ENCODE peak calls at places on chromosomes 1 and 21, in four cellular contexts. T is Right ventricle myocardium inferior, R is HepG2, J is RWPE2. H is an unnamed sample.

GRCh38 chr1:9252999-9253398 is 18.4 kb downstream of the H6PD start:
- ATAC-seq in T (no peak), J (no peak), R (no peak), H (no peak)

GRCh38 chr1:26862781-26863676 is at the start of gene SFN:
- ATAC-seq in T (no peak), J (peak; percentile 59), R (peak; percentile 41), H (peak; percentile 77)

GRCh38 chr1:88462481-88463261 is 221.4 kb upstream of the PKN2 start:
- ATAC-seq in R (peak; percentile 95), T (peak; percentile 88), J (peak; percentile 55), H (no peak)

GRCh38 chr1:101066260-101066936 is 40.8 kb upstream of the DPH5 start:
- ATAC-seq in T (no peak), J (no peak), R (no peak), H (no peak)

GRCh38 chr1:154178856-154179811 is 12.8 kb downstream of the TPM3 start:
- ATAC-seq in T (no peak), J (no peak), R (peak; percentile 41), H (no peak)

GRCh38 chr21:34670220-34670961 is 1.6 kb downstream of the CLIC6 start:
- ATAC-seq in T (peak; percentile 29), J (peak; percentile 61), R (peak; percentile 57), H (peak; percentile 51)

GRCh38 chr1:184910596-184910995 is 63.7 kb downstream of the NIBAN1 start:
- ATAC-seq in J (peak; percentile 44), R (no peak), T (peak; percentile 84), H (peak; percentile 92)

GRCh38 chr1:75641325-75641724 is 30.4 kb upstream of the SLC44A5 start:
- ATAC-seq in R (no peak), J (no peak), T (no peak), H (peak; percentile 92)

GRCh38 chr1:17228619-17229018 is 20.3 kb upstream of the PADI3 start:
- ATAC-seq in R (no peak), J (no peak), T (no peak), H (no peak)

GRCh38 chr1:35857830-35858229 is 25.2 kb upstream of the AGO1 start:
- ATAC-seq in T (no peak), R (no peak), J (no peak), H (no peak)

GRCh38 chr1:172719066-172719627 is 60.2 kb downstream of the FASLG start:
- ATAC-seq in T (no peak), R (no peak), J (peak; percentile 88), H (peak; percentile 76)

GRCh38 chr1:214004014-214004413 is 16.2 kb downstream of the PROX1 start:
- ATAC-seq in T (peak; percentile 50), R (no peak), J (no peak), H (no peak)